ENCODE peak calls at places on chromosomes 16 and 17, in four cellular contexts. N is HuH-7.5; X is T-helper 1 cell; E is stimulated activated CD8-positive, alpha-beta memory T cell treated with anti-CD3 and anti-CD28 coated beads, Interleukin-2, amount 100 ng/mL, for 48 hours. P is an unnamed sample.

GRCh38 chr17:79619196-79619595 is 8.3 kb upstream of the RBFOX3 start:
- DNase-seq in N (no peak), X (no peak), E (no peak), P (no peak)

GRCh38 chr16:84607694-84608093 is 10.2 kb downstream of the COTL1 start:
- DNase-seq in X (peak; percentile 79), N (no peak), E (no peak), P (peak; percentile 69)

GRCh38 chr17:74960739-74961342 is 11.7 kb downstream of the HID1 start:
- DNase-seq in X (peak; percentile 54), N (peak; percentile 92), E (peak; percentile 21), P (no peak)

GRCh38 chr17:73028311-73028755 is 64.2 kb downstream of the SLC39A11 start:
- DNase-seq in X (no peak), N (no peak), E (no peak), P (no peak)

GRCh38 chr17:7969434-7969833 is 33.0 kb upstream of the GUCY2D start:
- DNase-seq in X (no peak), N (no peak), E (no peak), P (no peak)

GRCh38 chr17:20084621-20085282 is 75.6 kb downstream of the SPECC1 start:
- DNase-seq in N (no peak), X (no peak), E (no peak), P (no peak)

GRCh38 chr17:17500999-17501605 is 4.9 kb upstream of the RASD1 start:
- DNase-seq in N (no peak), E (no peak), X (no peak), P (no peak)

GRCh38 chr16:51440096-51440495 is 289.0 kb upstream of the SALL1 start:
- DNase-seq in X (no peak), N (no peak), E (no peak), P (peak; percentile 75)

GRCh38 chr16:88938933-88939813 is 37.8 kb downstream of the CBFA2T3 start:
- DNase-seq in X (no peak), E (no peak), N (no peak), P (no peak)

GRCh38 chr17:72143245-72143644 is 22.4 kb downstream of the SOX9 start:
- DNase-seq in X (no peak), N (no peak), E (no peak), P (no peak)